ENCODE peak calls at places on chromosomes 4 and X, in four cellular contexts. D is cardiac fibroblast, X is fibroblast of mammary gland, W is A549. C is an unnamed sample.

GRCh38 chrX:17788439-17788838 is 51.1 kb downstream of the SCML1 start:
- DNase-seq in D (peak), X (peak), W (peak), C (peak)

GRCh38 chr4:158769175-158769831 is 477 bp downstream of the FNIP2 start:
- DNase-seq in D (no peak), X (peak), W (peak), C (no peak)

GRCh38 chrX:119343856-119344255 is 55.3 kb upstream of the SLC25A43 start:
- DNase-seq in D (no peak), X (no peak), W (no peak), C (no peak)

GRCh38 chr4:98284640-98285046 is 23.5 kb downstream of the RAP1GDS1 start:
- DNase-seq in D (no peak), X (peak), W (no peak), C (no peak)

GRCh38 chrX:152635941-152636340 is 1.8 kb upstream of the GABRQ start:
- DNase-seq in D (peak), X (peak), W (peak), C (no peak)

GRCh38 chr4:184349283-184350039 is 124.9 kb downstream of the IRF2 start:
- DNase-seq in D (no peak), X (no peak), W (no peak), C (no peak)

GRCh38 chr4:30511751-30512150 is 208.4 kb upstream of the PCDH7 start:
- DNase-seq in D (no peak), X (no peak), W (no peak), C (no peak)

GRCh38 chr4:155666701-155667537 is at the start of gene GUCY1A1:
- DNase-seq in D (peak), X (no peak), W (no peak), C (no peak)

GRCh38 chr4:23884731-23885130 is 5.1 kb downstream of the PPARGC1A start:
- DNase-seq in D (peak), X (no peak), W (no peak), C (no peak)

GRCh38 chr4:189176002-189176401 is 764.7 kb upstream of the FRG1 start:
- DNase-seq in D (no peak), X (no peak), W (no peak), C (no peak)
- H3K4me3 ChIP-seq in D (no peak), X (no peak), W (no peak), C (no peak)

GRCh38 chr4:175146799-175147198 is 228.6 kb downstream of the ADAM29 start:
- DNase-seq in D (no peak), X (no peak), W (no peak), C (no peak)

GRCh38 chr4:175147233-175147632 is 229.1 kb downstream of the ADAM29 start:
- DNase-seq in D (no peak), X (no peak), W (no peak), C (no peak)
- H3K4me3 ChIP-seq in D (no peak), X (no peak), W (no peak), C (no peak)

DNA sequence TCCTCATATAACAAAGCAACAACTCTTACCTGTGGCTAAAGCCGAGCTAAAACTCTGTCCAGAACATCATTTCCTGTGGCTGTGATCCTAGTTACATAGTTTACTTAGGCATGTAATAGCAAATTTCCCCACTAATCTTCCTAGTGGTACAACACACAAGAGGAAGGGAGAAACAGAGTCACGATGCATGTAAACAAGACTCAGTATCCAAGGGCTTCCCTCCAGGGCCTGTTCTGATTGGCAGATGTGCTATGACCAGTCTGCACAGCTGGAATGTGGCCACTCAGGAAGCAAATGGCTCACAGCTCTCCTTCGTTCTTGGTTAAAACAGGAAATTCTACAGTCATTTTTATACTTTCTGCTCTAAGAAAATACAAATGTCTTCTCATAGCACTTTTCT is 49.2 kb upstream of the PRSS48 start:
- DNase-seq in D (peak), X (peak), W (no peak), C (peak)
- H3K4me3 ChIP-seq in D (peak), X (peak), W (no peak), C (peak)

DNA sequence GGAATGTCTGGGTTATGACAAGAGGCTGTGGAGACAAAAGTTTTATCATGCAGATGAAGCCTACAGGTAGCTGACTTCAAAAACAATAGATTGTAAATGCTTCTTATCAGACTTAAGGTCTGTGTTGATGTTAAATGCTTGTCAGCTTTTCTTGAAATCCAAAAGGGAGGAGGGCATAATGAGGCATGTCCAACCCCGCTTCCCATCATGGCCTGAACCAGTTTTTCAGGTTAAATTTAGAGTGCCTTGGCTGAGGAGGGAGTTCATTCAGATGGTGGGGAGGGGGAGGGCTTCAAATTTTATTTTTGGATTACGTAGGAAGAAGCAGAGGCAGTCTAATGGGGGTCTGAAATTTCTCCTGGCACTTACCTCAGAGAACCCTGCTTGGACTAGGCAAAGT is 207.7 kb upstream of the HDX start:
- DNase-seq in D (no peak), X (no peak), W (no peak), C (no peak)
- H3K4me3 ChIP-seq in D (no peak), X (no peak), W (no peak), C (no peak)

GRCh38 chr4:88616275-88616996 is 24.2 kb downstream of the HERC3 start:
- DNase-seq in D (peak), X (peak), W (no peak), C (peak)
- H3K4me3 ChIP-seq in D (no peak), X (no peak), W (no peak), C (no peak)

GRCh38 chrX:65862638-65863037 is 177.2 kb downstream of the VSIG4 start:
- DNase-seq in D (no peak), X (no peak), W (no peak), C (no peak)

GRCh38 chrX:65859299-65859698 is 180.6 kb downstream of the VSIG4 start:
- DNase-seq in D (no peak), X (no peak), W (no peak), C (no peak)
- H3K4me3 ChIP-seq in D (no peak), X (no peak), W (no peak), C (no peak)

GRCh38 chrX:19886375-19886774 is 1.0 kb downstream of the SH3KBP1 start:
- DNase-seq in D (no peak), X (no peak), W (no peak), C (no peak)
- H3K4me3 ChIP-seq in D (peak), X (peak), W (peak), C (peak)

GRCh38 chrX:2928583-2929434 is at the start of gene ARSD:
- DNase-seq in D (peak), X (peak), W (peak), C (peak)
- H3K4me3 ChIP-seq in D (peak), X (peak), W (peak), C (peak)

DNA sequence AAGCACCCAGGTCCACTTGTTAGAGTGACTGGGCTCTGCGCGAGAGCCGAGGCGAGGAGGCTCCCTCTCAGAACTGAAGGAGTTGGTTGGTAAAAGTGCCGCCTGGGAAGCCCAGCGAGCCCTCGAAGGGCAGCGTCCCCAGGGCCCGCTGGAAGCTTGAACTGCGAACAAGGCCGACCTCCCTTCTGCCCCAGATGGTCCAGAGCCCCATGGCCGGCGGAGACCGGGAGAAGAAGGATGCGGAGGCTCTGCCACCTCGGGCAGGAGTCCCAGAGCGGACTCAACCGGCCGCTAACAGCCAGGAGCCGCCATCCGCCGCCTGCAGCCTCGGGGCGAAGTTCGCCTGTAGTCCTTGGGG is 116.3 kb upstream of the TEX13C start:
- DNase-seq in D (no peak), X (no peak), W (no peak), C (no peak)
- H3K4me3 ChIP-seq in D (no peak), X (no peak), W (peak), C (peak)

C was measured in skeletal muscle cell.